ENCODE peak calls at places on chromosome 11, in six cellular contexts. E, D, P, H, U and M are unnamed samples.

GRCh38 chr11:7520011-7520942 is 6.5 kb downstream of the PPFIBP2 start:
- DNase-seq in H (no peak), E (no peak), P (no peak), D (no peak), U (no peak), M (no peak)

GRCh38 chr11:41245184-41245583 is 214.3 kb downstream of the LRRC4C start:
- DNase-seq in U (no peak), H (no peak), P (no peak), D (no peak), E (no peak), M (no peak)

GRCh38 chr11:17898071-17898470 is 114.8 kb downstream of the SERGEF start:
- DNase-seq in H (no peak), U (no peak), E (no peak), P (no peak), D (peak), M (no peak)

GRCh38 chr11:68792400-68792955 is 41.2 kb upstream of the TESMIN start:
- DNase-seq in P (no peak), E (no peak), D (peak), U (no peak), H (no peak), M (no peak)

GRCh38 chr11:116500833-116501622 is 271.8 kb downstream of the BUD13 start:
- DNase-seq in P (no peak), D (no peak), E (peak), U (no peak), H (no peak), M (peak)

GRCh38 chr11:71183878-71184277 is 68.5 kb downstream of the SHANK2 start:
- DNase-seq in D (no peak), U (no peak), P (no peak), E (no peak), H (no peak), M (no peak)

GRCh38 chr11:33734441-33735165 is 1.6 kb downstream of the CD59 start:
- DNase-seq in P (no peak), E (no peak), U (peak), H (peak), D (peak), M (no peak)

GRCh38 chr11:119641991-119642745 is 86.8 kb downstream of the NECTIN1 start:
- DNase-seq in E (no peak), P (no peak), D (peak), H (no peak), U (peak), M (no peak)

GRCh38 chr11:18115360-18116127 is 9.7 kb upstream of the SAAL1 start:
- DNase-seq in H (peak), D (peak), U (peak), P (peak), E (peak), M (peak)

GRCh38 chr11:73961321-73961720 is 10.5 kb downstream of the DNAJB13 start:
- DNase-seq in D (peak), U (no peak), P (no peak), E (no peak), H (no peak), M (no peak)

GRCh38 chr11:47413908-47414684 is 5.7 kb downstream of the SLC39A13 start:
- DNase-seq in D (no peak), P (no peak), H (no peak), U (peak), E (no peak), M (no peak)

GRCh38 chr11:87013852-87014251 is 23.9 kb upstream of the TMEM135 start:
- DNase-seq in P (no peak), D (no peak), H (no peak), E (no peak), U (peak), M (no peak)

GRCh38 chr11:44143987-44144909 is 48.8 kb downstream of the EXT2 start:
- DNase-seq in U (no peak), D (peak), H (no peak), P (no peak), E (no peak), M (no peak)

GRCh38 chr11:38226684-38227083 is 1628.6 kb upstream of the RAG2 start:
- DNase-seq in U (no peak), P (no peak), E (no peak), H (no peak), D (no peak), M (no peak)

GRCh38 chr11:122863704-122864326 is 18.7 kb upstream of the JHY start:
- DNase-seq in E (peak), P (peak), D (peak), H (peak), U (peak), M (no peak)

GRCh38 chr11:69699213-69699612 is 4.6 kb downstream of the FGF19 start:
- DNase-seq in D (no peak), E (no peak), P (no peak), U (no peak), H (no peak), M (no peak)

GRCh38 chr11:123507043-123507442 is 77.0 kb downstream of the GRAMD1B start:
- DNase-seq in D (no peak), E (no peak), P (no peak), U (no peak), H (no peak), M (no peak)

GRCh38 chr11:76801736-76802135 is 18.6 kb downstream of the TSKU start:
- DNase-seq in U (peak), E (no peak), H (peak), D (no peak), P (no peak), M (no peak)

GRCh38 chr11:68002943-68003845 is 703 bp downstream of the UNC93B1 start:
- DNase-seq in E (peak), H (peak), U (no peak), D (peak), P (no peak), M (peak)

GRCh38 chr11:83054904-83055380 is 16.8 kb downstream of the RAB30 start:
- DNase-seq in D (peak), E (no peak), P (no peak), H (no peak), U (no peak), M (no peak)

GRCh38 chr11:1153105-1153950 is 4.4 kb upstream of the MUC5AC start:
- DNase-seq in H (peak), D (no peak), E (no peak), U (peak), P (peak), M (peak)

GRCh38 chr11:112563808-112564207 is 303.1 kb upstream of the PLET1 start:
- DNase-seq in U (no peak), H (no peak), P (no peak), D (no peak), E (no peak), M (no peak)

GRCh38 chr11:17161515-17161914 is 46.3 kb downstream of the PIK3C2A start:
- DNase-seq in U (no peak), P (no peak), E (no peak), D (no peak), H (no peak), M (no peak)

GRCh38 chr11:111840143-111840542 is 31.2 kb downstream of the ALG9 start:
- DNase-seq in H (no peak), E (no peak), U (no peak), P (no peak), D (no peak), M (no peak)

GRCh38 chr11:20033806-20034205 is 126.5 kb downstream of the DBX1 start:
- DNase-seq in U (no peak), P (no peak), H (no peak), E (no peak), D (no peak), M (no peak)

GRCh38 chr11:128774593-128774992 is 80.7 kb downstream of the FLI1 start:
- DNase-seq in D (no peak), U (no peak), E (no peak), H (no peak), P (no peak), M (no peak)

GRCh38 chr11:128776088-128776433 is 82.2 kb downstream of the FLI1 start:
- DNase-seq in H (no peak), U (no peak), D (no peak), E (no peak), P (no peak), M (peak)

GRCh38 chr11:128777369-128778011 is 83.6 kb downstream of the FLI1 start:
- DNase-seq in U (no peak), P (no peak), E (no peak), H (no peak), D (no peak), M (no peak)

GRCh38 chr11:128775513-128775912 is 81.6 kb downstream of the FLI1 start:
- DNase-seq in E (no peak), P (no peak), D (no peak), H (no peak), U (no peak), M (no peak)

GRCh38 chr11:128776434-128777284 is 82.8 kb downstream of the FLI1 start:
- DNase-seq in H (no peak), U (peak), D (peak), P (no peak), E (peak), M (no peak)
- TF ChIP-seq CTCF in H (no peak), U (peak), D (peak), P (peak), E (peak), M (peak)

DNA sequence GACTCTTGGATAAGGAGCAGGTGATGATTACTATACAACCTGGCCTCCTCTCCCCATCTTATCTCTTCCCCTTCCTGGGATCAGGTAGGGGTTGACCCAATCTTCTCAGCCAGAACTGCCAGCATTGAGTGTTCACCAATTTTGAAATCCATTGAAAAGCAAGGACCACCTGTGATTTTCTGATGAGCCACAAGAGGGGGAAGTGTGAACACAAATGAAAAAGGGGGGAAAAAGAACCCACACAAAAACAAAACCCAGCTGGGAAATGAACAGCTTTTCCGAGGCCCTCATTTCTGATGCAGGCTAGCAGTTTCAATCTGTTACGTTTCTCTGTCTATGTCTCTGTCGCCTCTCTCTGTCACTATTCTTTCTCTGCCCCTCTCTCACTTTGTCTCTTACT is 161.9 kb downstream of the INSC start:
- DNase-seq in D (no peak), H (no peak), U (peak), P (no peak), E (peak), M (no peak)
- TF ChIP-seq CTCF in D (no peak), H (no peak), U (no peak), P (peak), E (peak), M (no peak)

DNA sequence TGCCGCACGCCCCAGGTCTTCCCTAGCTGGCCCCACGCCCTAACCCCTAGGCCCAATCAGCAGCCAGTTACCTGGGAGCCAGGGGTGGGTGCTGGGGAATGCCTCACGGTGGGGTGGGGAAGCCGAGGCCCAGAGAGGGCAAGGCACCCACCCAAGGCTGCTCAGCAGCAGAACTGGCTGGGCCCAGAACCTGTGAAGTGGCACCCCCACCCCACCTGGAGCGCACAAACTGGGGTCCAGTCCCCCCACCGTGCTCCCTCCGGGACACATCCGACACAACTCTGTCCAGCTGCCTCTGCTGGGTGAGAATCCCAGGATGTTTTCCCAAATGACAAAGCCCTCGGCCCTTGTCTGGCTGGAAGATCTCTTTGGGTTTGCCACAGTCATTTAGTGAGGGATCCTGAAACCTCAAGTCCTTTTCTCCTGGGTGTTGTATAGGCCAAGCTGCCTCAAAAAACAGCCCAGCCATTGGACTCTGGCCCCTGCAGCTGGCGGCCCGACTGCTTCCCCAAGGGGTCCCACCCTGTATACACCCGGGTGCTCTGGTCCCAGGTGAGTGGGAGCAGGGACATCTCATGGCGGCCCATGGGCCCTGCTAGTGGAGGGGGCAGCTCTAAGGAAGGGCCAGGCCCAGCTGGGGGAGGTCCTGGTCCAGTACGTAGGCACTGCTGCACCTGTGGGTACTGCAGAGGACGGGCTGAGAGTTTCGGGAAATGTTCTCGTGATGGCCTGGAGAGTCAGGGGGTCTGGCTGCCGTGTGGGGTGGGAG is 20.9 kb downstream of the TSSC4 start:
- DNase-seq in H (no peak), P (no peak), E (no peak), U (no peak), D (no peak), M (no peak)
- TF ChIP-seq CTCF in H (no peak), P (no peak), E (no peak), U (no peak), D (no peak), M (no peak)

DNA sequence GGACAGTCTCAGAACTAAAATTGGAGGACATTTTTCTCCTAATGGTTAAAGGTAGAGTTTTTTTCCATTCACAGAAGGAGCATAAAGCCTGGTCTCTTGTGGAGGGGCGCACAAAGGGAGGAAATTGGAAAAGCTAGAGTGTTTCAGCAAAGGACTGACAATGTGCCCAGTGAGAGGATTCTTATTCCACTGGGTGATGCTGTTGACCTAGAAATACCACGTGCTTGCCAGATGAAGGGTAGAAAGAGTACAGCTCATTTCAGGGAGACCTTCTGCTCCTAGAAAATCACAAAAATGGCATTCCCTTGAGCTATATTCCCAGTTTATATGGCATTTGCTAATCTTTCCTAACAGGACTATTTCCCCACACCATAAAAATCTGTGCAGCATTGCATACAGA is 21.1 kb downstream of the MS4A6E start:
- DNase-seq in D (no peak), U (no peak), P (no peak), H (no peak), E (no peak), M (no peak)
- TF ChIP-seq CTCF in D (no peak), U (no peak), P (no peak), H (no peak), E (no peak), M (no peak)

GRCh38 chr11:125554038-125554437 is 15.2 kb upstream of the EI24 start:
- DNase-seq in D (no peak), H (no peak), P (no peak), E (no peak), U (no peak), M (no peak)
- TF ChIP-seq CTCF in D (no peak), H (no peak), P (no peak), E (no peak), U (no peak), M (no peak)

GRCh38 chr11:132048040-132048439 is 677.6 kb downstream of the NTM start:
- DNase-seq in H (no peak), P (no peak), E (no peak), D (no peak), U (no peak), M (no peak)

GRCh38 chr11:132050577-132051180 is 680.3 kb downstream of the NTM start:
- DNase-seq in E (no peak), H (no peak), U (no peak), D (no peak), P (no peak), M (no peak)

GRCh38 chr11:132050081-132050480 is 679.7 kb downstream of the NTM start:
- DNase-seq in D (no peak), H (no peak), P (no peak), E (no peak), U (no peak), M (no peak)

GRCh38 chr11:132047167-132047566 is 676.8 kb downstream of the NTM start:
- DNase-seq in U (peak), P (no peak), D (no peak), E (no peak), H (no peak), M (no peak)

DNA sequence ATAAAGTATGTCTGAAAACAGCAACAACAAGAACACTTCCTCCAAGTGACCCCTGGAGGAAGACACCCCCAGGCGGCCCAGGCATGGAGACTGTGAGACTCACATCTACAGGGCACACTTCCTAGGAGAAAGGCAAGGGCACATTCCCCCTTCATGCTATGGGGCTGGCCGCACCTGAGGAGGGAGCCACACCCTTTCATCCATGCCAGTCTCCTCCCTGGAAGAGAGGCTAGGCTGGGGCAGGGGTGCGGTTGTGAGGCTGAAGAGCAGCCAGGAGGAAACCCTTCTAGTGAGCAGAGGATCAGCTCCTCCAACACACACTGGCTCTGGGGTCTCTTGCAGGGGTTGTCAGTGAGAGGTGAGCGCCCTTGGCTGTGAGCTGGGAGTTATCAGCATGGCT is 678.8 kb downstream of the NTM start:
- DNase-seq in D (no peak), E (no peak), U (no peak), P (no peak), H (no peak), M (no peak)
- TF ChIP-seq CTCF in D (no peak), E (no peak), U (no peak), P (no peak), H (no peak), M (no peak)

GRCh38 chr11:62122076-62122475 is 1.7 kb upstream of the INCENP start:
- DNase-seq in P (no peak), E (no peak), H (no peak), D (peak), U (no peak), M (no peak)
- TF ChIP-seq CTCF in P (no peak), E (no peak), H (no peak), D (peak), U (peak), M (no peak)

GRCh38 chr11:84524422-84525051 is 1102.6 kb downstream of the DLG2 start:
- DNase-seq in H (no peak), E (no peak), P (no peak), D (peak), U (peak), M (no peak)

GRCh38 chr11:84522331-84522730 is 1104.8 kb downstream of the DLG2 start:
- DNase-seq in D (peak), H (no peak), E (no peak), U (no peak), P (no peak), M (no peak)

DNA sequence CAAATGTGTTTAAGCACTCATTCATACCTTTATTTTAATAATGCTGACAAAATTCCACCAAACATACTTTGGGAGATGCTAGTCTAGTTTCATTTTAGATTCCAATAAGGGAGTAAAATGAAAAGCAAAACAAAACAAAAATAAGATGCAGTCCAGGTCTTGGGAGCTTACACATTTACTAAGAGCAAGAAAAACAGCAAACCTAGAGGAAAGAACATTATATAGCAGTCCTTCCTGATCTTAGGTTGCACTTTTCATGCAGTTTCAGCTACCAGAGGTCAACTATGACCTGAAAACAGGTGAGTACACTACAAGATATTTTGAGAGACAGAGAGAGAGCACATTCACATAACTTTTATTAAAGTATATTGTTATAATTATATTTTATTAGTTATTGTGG is 1100.9 kb downstream of the DLG2 start:
- DNase-seq in H (no peak), D (no peak), U (no peak), E (no peak), P (no peak), M (no peak)
- TF ChIP-seq CTCF in H (no peak), D (no peak), U (no peak), E (no peak), P (no peak), M (no peak)